ENCODE peak calls at places on chromosomes 2 and 18, in nine cellular contexts. One of them, this sample, is unnamed.

GRCh38 chr2:180873219-180873618 is 107.2 kb upstream of the UBE2E3 start:
- DNase-seq in kidney glomerular epithelial cell: no peak
- DNase-seq in hepatocyte: no peak
- DNase-seq in neuronal stem cell: no peak
- DNase-seq in 8988T: no peak
- DNase-seq in EL: no peak
- DNase-seq in fibroblast of pulmonary artery: no peak
- DNase-seq in left lobe of liver: no peak
- DNase-seq in lung microvascular endothelial cell: no peak
- DNase-seq in this sample: no peak

GRCh38 chr2:10915731-10916331 is 4.1 kb downstream of the KCNF1 start:
- DNase-seq in lung microvascular endothelial cell: no peak
- DNase-seq in kidney glomerular epithelial cell: no peak
- DNase-seq in fibroblast of pulmonary artery: no peak
- DNase-seq in EL: no peak
- DNase-seq in 8988T: no peak
- DNase-seq in neuronal stem cell: no peak
- DNase-seq in left lobe of liver: no peak
- DNase-seq in hepatocyte: no peak
- DNase-seq in this sample: no peak

GRCh38 chr2:183070942-183071844 is 7.4 kb upstream of the DUSP19 start:
- DNase-seq in 8988T: peak; percentile 24
- DNase-seq in neuronal stem cell: no peak
- DNase-seq in lung microvascular endothelial cell: peak; percentile 74
- DNase-seq in left lobe of liver: no peak
- DNase-seq in hepatocyte: peak; percentile 71
- DNase-seq in fibroblast of pulmonary artery: peak; percentile 68
- DNase-seq in EL: peak; percentile 45
- DNase-seq in kidney glomerular epithelial cell: no peak
- DNase-seq in this sample: no peak

GRCh38 chr2:168312036-168312822 is 64.8 kb upstream of the STK39 start:
- DNase-seq in neuronal stem cell: no peak
- DNase-seq in kidney glomerular epithelial cell: no peak
- DNase-seq in hepatocyte: no peak
- DNase-seq in left lobe of liver: no peak
- DNase-seq in fibroblast of pulmonary artery: no peak
- DNase-seq in EL: no peak
- DNase-seq in lung microvascular endothelial cell: no peak
- DNase-seq in 8988T: no peak
- DNase-seq in this sample: no peak

GRCh38 chr2:27191107-27191829 is 20.6 kb upstream of the ATRAID start:
- DNase-seq in left lobe of liver: no peak
- DNase-seq in 8988T: no peak
- DNase-seq in EL: peak; percentile 68
- DNase-seq in fibroblast of pulmonary artery: peak; percentile 81
- DNase-seq in neuronal stem cell: peak; percentile 37
- DNase-seq in hepatocyte: peak; percentile 66
- DNase-seq in kidney glomerular epithelial cell: peak; percentile 47
- DNase-seq in lung microvascular endothelial cell: peak; percentile 61
- DNase-seq in this sample: no peak

GRCh38 chr2:15974203-15974452 is 33.8 kb downstream of the MYCN start:
- DNase-seq in kidney glomerular epithelial cell: no peak
- DNase-seq in left lobe of liver: no peak
- DNase-seq in hepatocyte: no peak
- DNase-seq in 8988T: no peak
- DNase-seq in lung microvascular endothelial cell: no peak
- DNase-seq in EL: no peak
- DNase-seq in fibroblast of pulmonary artery: no peak
- DNase-seq in neuronal stem cell: no peak
- DNase-seq in this sample: no peak

GRCh38 chr18:34729264-34729663 is 19.2 kb downstream of the DTNA start:
- DNase-seq in kidney glomerular epithelial cell: peak; percentile 22
- DNase-seq in left lobe of liver: no peak
- DNase-seq in hepatocyte: peak; percentile 75
- DNase-seq in neuronal stem cell: no peak
- DNase-seq in EL: peak; percentile 40
- DNase-seq in 8988T: no peak
- DNase-seq in lung microvascular endothelial cell: peak; percentile 33
- DNase-seq in fibroblast of pulmonary artery: peak; percentile 50
- DNase-seq in this sample: no peak

GRCh38 chr2:8462280-8462679 is 219.6 kb upstream of the ID2 start:
- DNase-seq in lung microvascular endothelial cell: no peak
- DNase-seq in neuronal stem cell: no peak
- DNase-seq in kidney glomerular epithelial cell: no peak
- DNase-seq in EL: no peak
- DNase-seq in hepatocyte: no peak
- DNase-seq in left lobe of liver: no peak
- DNase-seq in fibroblast of pulmonary artery: no peak
- DNase-seq in 8988T: no peak
- DNase-seq in this sample: no peak

GRCh38 chr18:22847392-22847791 is 85.7 kb upstream of the RBBP8 start:
- DNase-seq in left lobe of liver: no peak
- DNase-seq in 8988T: no peak
- DNase-seq in neuronal stem cell: no peak
- DNase-seq in lung microvascular endothelial cell: no peak
- DNase-seq in hepatocyte: no peak
- DNase-seq in kidney glomerular epithelial cell: peak; percentile 45
- DNase-seq in EL: peak; percentile 7
- DNase-seq in fibroblast of pulmonary artery: peak; percentile 59
- DNase-seq in this sample: no peak

GRCh38 chr2:240957656-240958365 is 40.6 kb upstream of the SNED1 start:
- DNase-seq in hepatocyte: peak; percentile 51
- DNase-seq in fibroblast of pulmonary artery: no peak
- DNase-seq in left lobe of liver: peak; percentile 43
- DNase-seq in 8988T: peak; percentile 37
- DNase-seq in lung microvascular endothelial cell: no peak
- DNase-seq in neuronal stem cell: no peak
- DNase-seq in kidney glomerular epithelial cell: no peak
- DNase-seq in EL: no peak
- DNase-seq in this sample: no peak

GRCh38 chr18:7366597-7366996 is 135.7 kb downstream of the LRRC30 start:
- DNase-seq in EL: no peak
- DNase-seq in kidney glomerular epithelial cell: no peak
- DNase-seq in left lobe of liver: no peak
- DNase-seq in lung microvascular endothelial cell: no peak
- DNase-seq in neuronal stem cell: no peak
- DNase-seq in 8988T: no peak
- DNase-seq in hepatocyte: no peak
- DNase-seq in fibroblast of pulmonary artery: no peak
- DNase-seq in this sample: no peak

GRCh38 chr18:51234117-51235010 is 36.9 kb upstream of the MEX3C start:
- DNase-seq in kidney glomerular epithelial cell: no peak
- DNase-seq in 8988T: no peak
- DNase-seq in neuronal stem cell: no peak
- DNase-seq in lung microvascular endothelial cell: no peak
- DNase-seq in left lobe of liver: no peak
- DNase-seq in hepatocyte: no peak
- DNase-seq in EL: no peak
- DNase-seq in fibroblast of pulmonary artery: peak; percentile 58
- DNase-seq in this sample: no peak

GRCh38 chr18:48923746-48924580 is 26.8 kb downstream of the SMAD7 start:
- DNase-seq in 8988T: no peak
- DNase-seq in EL: peak; percentile 76
- DNase-seq in left lobe of liver: no peak
- DNase-seq in fibroblast of pulmonary artery: peak; percentile 56
- DNase-seq in neuronal stem cell: no peak
- DNase-seq in hepatocyte: peak; percentile 76
- DNase-seq in lung microvascular endothelial cell: peak; percentile 58
- DNase-seq in kidney glomerular epithelial cell: peak; percentile 36
- DNase-seq in this sample: no peak

GRCh38 chr2:134280726-134281125 is 26.9 kb downstream of the MGAT5 start:
- DNase-seq in lung microvascular endothelial cell: no peak
- DNase-seq in hepatocyte: no peak
- DNase-seq in left lobe of liver: no peak
- DNase-seq in neuronal stem cell: no peak
- DNase-seq in EL: no peak
- DNase-seq in 8988T: no peak
- DNase-seq in kidney glomerular epithelial cell: no peak
- DNase-seq in fibroblast of pulmonary artery: no peak
- DNase-seq in this sample: no peak

GRCh38 chr18:6976935-6977334 is 140.7 kb downstream of the LAMA1 start:
- DNase-seq in left lobe of liver: no peak
- DNase-seq in 8988T: no peak
- DNase-seq in neuronal stem cell: no peak
- DNase-seq in kidney glomerular epithelial cell: no peak
- DNase-seq in EL: no peak
- DNase-seq in fibroblast of pulmonary artery: no peak
- DNase-seq in hepatocyte: no peak
- DNase-seq in lung microvascular endothelial cell: no peak
- DNase-seq in this sample: no peak

GRCh38 chr18:3593381-3593903 is 143.5 kb downstream of the TGIF1 start:
- DNase-seq in fibroblast of pulmonary artery: peak; percentile 91
- DNase-seq in EL: peak; percentile 74
- DNase-seq in left lobe of liver: no peak
- DNase-seq in 8988T: no peak
- DNase-seq in hepatocyte: no peak
- DNase-seq in lung microvascular endothelial cell: peak; percentile 94
- DNase-seq in kidney glomerular epithelial cell: peak; percentile 71
- DNase-seq in neuronal stem cell: peak; percentile 69
- DNase-seq in this sample: peak; percentile 91

GRCh38 chr18:58785171-58785805 is 79.4 kb upstream of the ZNF532 start:
- DNase-seq in kidney glomerular epithelial cell: peak; percentile 94
- DNase-seq in neuronal stem cell: no peak
- DNase-seq in 8988T: no peak
- DNase-seq in hepatocyte: peak; percentile 80
- DNase-seq in lung microvascular endothelial cell: peak; percentile 67
- DNase-seq in left lobe of liver: no peak
- DNase-seq in fibroblast of pulmonary artery: peak; percentile 79
- DNase-seq in EL: peak; percentile 95
- DNase-seq in this sample: peak; percentile 97

GRCh38 chr2:172113617-172114016 is 10.9 kb upstream of the DLX2 start:
- DNase-seq in EL: peak; percentile 65
- DNase-seq in lung microvascular endothelial cell: peak; percentile 65
- DNase-seq in fibroblast of pulmonary artery: peak; percentile 67
- DNase-seq in kidney glomerular epithelial cell: no peak
- DNase-seq in left lobe of liver: no peak
- DNase-seq in 8988T: no peak
- DNase-seq in neuronal stem cell: peak; percentile 5
- DNase-seq in hepatocyte: no peak
- DNase-seq in this sample: no peak

GRCh38 chr2:127355407-127356008 is 32.3 kb downstream of the MAP3K2 start:
- DNase-seq in neuronal stem cell: no peak
- DNase-seq in EL: peak; percentile 15
- DNase-seq in hepatocyte: no peak
- DNase-seq in left lobe of liver: no peak
- DNase-seq in fibroblast of pulmonary artery: no peak
- DNase-seq in 8988T: no peak
- DNase-seq in lung microvascular endothelial cell: peak; percentile 38
- DNase-seq in kidney glomerular epithelial cell: no peak
- DNase-seq in this sample: no peak

GRCh38 chr18:34258176-34258575 is 33.5 kb upstream of the NOL4 start:
- DNase-seq in hepatocyte: no peak
- DNase-seq in lung microvascular endothelial cell: no peak
- DNase-seq in EL: no peak
- DNase-seq in left lobe of liver: no peak
- DNase-seq in neuronal stem cell: no peak
- DNase-seq in 8988T: no peak
- DNase-seq in kidney glomerular epithelial cell: no peak
- DNase-seq in fibroblast of pulmonary artery: no peak
- DNase-seq in this sample: no peak

GRCh38 chr2:38601463-38602135 is 1.1 kb downstream of the HNRNPLL start:
- DNase-seq in kidney glomerular epithelial cell: peak; percentile 60
- DNase-seq in hepatocyte: peak; percentile 16
- DNase-seq in 8988T: no peak
- DNase-seq in neuronal stem cell: peak; percentile 37
- DNase-seq in lung microvascular endothelial cell: peak; percentile 40
- DNase-seq in EL: peak; percentile 48
- DNase-seq in left lobe of liver: no peak
- DNase-seq in fibroblast of pulmonary artery: peak; percentile 57
- DNase-seq in this sample: no peak

GRCh38 chr2:181790716-181791649 is 100.5 kb upstream of the ITPRID2 start:
- DNase-seq in neuronal stem cell: no peak
- DNase-seq in kidney glomerular epithelial cell: peak; percentile 94
- DNase-seq in lung microvascular endothelial cell: peak; percentile 99
- DNase-seq in EL: peak; percentile 93
- DNase-seq in hepatocyte: peak; percentile 42
- DNase-seq in left lobe of liver: no peak
- DNase-seq in fibroblast of pulmonary artery: peak; percentile 92
- DNase-seq in 8988T: no peak
- DNase-seq in this sample: peak; percentile 99

GRCh38 chr18:76405761-76406356 is 89.2 kb downstream of the ZNF516 start:
- DNase-seq in fibroblast of pulmonary artery: peak; percentile 78
- DNase-seq in 8988T: no peak
- DNase-seq in EL: peak; percentile 42
- DNase-seq in left lobe of liver: no peak
- DNase-seq in hepatocyte: peak; percentile 54
- DNase-seq in lung microvascular endothelial cell: peak; percentile 62
- DNase-seq in neuronal stem cell: peak; percentile 32
- DNase-seq in kidney glomerular epithelial cell: no peak
- DNase-seq in this sample: no peak

GRCh38 chr18:22826726-22827125 is 106.4 kb upstream of the RBBP8 start:
- DNase-seq in fibroblast of pulmonary artery: peak; percentile 80
- DNase-seq in left lobe of liver: no peak
- DNase-seq in lung microvascular endothelial cell: no peak
- DNase-seq in EL: no peak
- DNase-seq in 8988T: no peak
- DNase-seq in neuronal stem cell: no peak
- DNase-seq in hepatocyte: no peak
- DNase-seq in kidney glomerular epithelial cell: no peak
- DNase-seq in this sample: peak; percentile 96

GRCh38 chr2:222668755-222669154 is 2.7 kb upstream of the MOGAT1 start:
- DNase-seq in EL: no peak
- DNase-seq in 8988T: no peak
- DNase-seq in lung microvascular endothelial cell: no peak
- DNase-seq in kidney glomerular epithelial cell: no peak
- DNase-seq in left lobe of liver: no peak
- DNase-seq in neuronal stem cell: no peak
- DNase-seq in fibroblast of pulmonary artery: no peak
- DNase-seq in hepatocyte: no peak
- DNase-seq in this sample: no peak

GRCh38 chr2:199962203-199962602 is 6.8 kb downstream of the MAIP1 start:
- DNase-seq in 8988T: no peak
- DNase-seq in kidney glomerular epithelial cell: no peak
- DNase-seq in left lobe of liver: no peak
- DNase-seq in hepatocyte: no peak
- DNase-seq in EL: no peak
- DNase-seq in fibroblast of pulmonary artery: no peak
- DNase-seq in lung microvascular endothelial cell: no peak
- DNase-seq in neuronal stem cell: no peak
- DNase-seq in this sample: no peak

GRCh38 chr18:62881509-62882016 is 166.2 kb downstream of the PHLPP1 start:
- DNase-seq in neuronal stem cell: no peak
- DNase-seq in left lobe of liver: no peak
- DNase-seq in 8988T: no peak
- DNase-seq in lung microvascular endothelial cell: peak; percentile 91
- DNase-seq in fibroblast of pulmonary artery: peak; percentile 95
- DNase-seq in EL: peak; percentile 97
- DNase-seq in hepatocyte: no peak
- DNase-seq in kidney glomerular epithelial cell: peak; percentile 83
- DNase-seq in this sample: peak; percentile 85

GRCh38 chr2:41907716-41908328 is 140.0 kb upstream of the PKDCC start:
- DNase-seq in neuronal stem cell: no peak
- DNase-seq in lung microvascular endothelial cell: no peak
- DNase-seq in EL: peak; percentile 38
- DNase-seq in fibroblast of pulmonary artery: no peak
- DNase-seq in hepatocyte: peak; percentile 44
- DNase-seq in 8988T: no peak
- DNase-seq in left lobe of liver: no peak
- DNase-seq in kidney glomerular epithelial cell: no peak
- DNase-seq in this sample: no peak

GRCh38 chr2:177728920-177729319 is 336.3 kb downstream of the AGPS start:
- DNase-seq in hepatocyte: no peak
- DNase-seq in kidney glomerular epithelial cell: no peak
- DNase-seq in lung microvascular endothelial cell: no peak
- DNase-seq in fibroblast of pulmonary artery: no peak
- DNase-seq in left lobe of liver: no peak
- DNase-seq in 8988T: no peak
- DNase-seq in EL: no peak
- DNase-seq in neuronal stem cell: no peak
- DNase-seq in this sample: no peak

GRCh38 chr2:149049142-149049541 is 10.6 kb downstream of the LYPD6B start:
- DNase-seq in left lobe of liver: no peak
- DNase-seq in lung microvascular endothelial cell: no peak
- DNase-seq in neuronal stem cell: no peak
- DNase-seq in kidney glomerular epithelial cell: no peak
- DNase-seq in fibroblast of pulmonary artery: no peak
- DNase-seq in hepatocyte: no peak
- DNase-seq in EL: peak; percentile 73
- DNase-seq in 8988T: no peak
- DNase-seq in this sample: peak; percentile 37

GRCh38 chr18:39198376-39198775 is 1632.8 kb upstream of the CELF4 start:
- DNase-seq in 8988T: no peak
- DNase-seq in hepatocyte: no peak
- DNase-seq in left lobe of liver: no peak
- DNase-seq in neuronal stem cell: no peak
- DNase-seq in kidney glomerular epithelial cell: peak; percentile 25
- DNase-seq in fibroblast of pulmonary artery: no peak
- DNase-seq in lung microvascular endothelial cell: no peak
- DNase-seq in EL: peak; percentile 21
- DNase-seq in this sample: peak; percentile 36

This sample was measured in epithelial cell of prostate.